ENCODE peak calls at places on chromosomes 6 and 20, in seven cellular contexts. G is caudate nucleus, Z is iPS-NIHi11, K is heart right ventricle, X is NCI-H345, Q is NCI-H460, J is MCF 10A. T is an unnamed sample.

GRCh38 chr20:41483553-41483930 is 116.9 kb upstream of the EMILIN3 start:
- DNase-seq in X (no peak), Z (no peak), K (no peak), G (no peak), Q (no peak), J (no peak), T (no peak)

GRCh38 chr6:25056130-25056529 is 120.4 kb upstream of the RIPOR2 start:
- DNase-seq in Z (no peak), G (no peak), K (no peak), X (no peak), J (no peak), Q (no peak), T (no peak)

GRCh38 chr20:19223640-19224039 is 11.2 kb downstream of the SLC24A3 start:
- DNase-seq in Q (no peak), Z (no peak), J (no peak), G (no peak), X (no peak), K (no peak), T (no peak)

GRCh38 chr6:52846002-52846401 is 5.4 kb upstream of the GSTA5 start:
- DNase-seq in K (no peak), G (no peak), Q (no peak), Z (no peak), X (no peak), J (no peak), T (no peak)

GRCh38 chr20:50387218-50387995 is 122.8 kb upstream of the PTPN1 start:
- DNase-seq in K (no peak), J (no peak), X (no peak), Z (no peak), G (no peak), Q (no peak), T (no peak)

GRCh38 chr6:68046756-68047155 is 588.3 kb upstream of the ADGRB3 start:
- DNase-seq in J (no peak), X (no peak), Z (no peak), K (no peak), G (no peak), Q (no peak), T (no peak)

GRCh38 chr6:70673601-70674000 is 5.9 kb downstream of the SMAP1 start:
- DNase-seq in Z (no peak), G (no peak), K (no peak), X (no peak), Q (no peak), J (no peak), T (no peak)

GRCh38 chr6:7124114-7124513 is 16.4 kb downstream of the RREB1 start:
- DNase-seq in G (no peak), Q (no peak), J (no peak), X (no peak), K (no peak), Z (no peak), T (no peak)

GRCh38 chr6:131694832-131695426 is 6.3 kb downstream of the OR2A4 start:
- DNase-seq in X (peak; percentile 51), Z (peak; percentile 84), G (peak; percentile 3), Q (peak; percentile 52), K (peak; percentile 54), J (peak; percentile 78), T (peak; percentile 20)

GRCh38 chr6:43268782-43269272 is 25.5 kb downstream of the TTBK1 start:
- DNase-seq in K (no peak), G (no peak), J (no peak), X (no peak), Q (no peak), Z (no peak), T (no peak)

GRCh38 chr20:44112889-44113641 is 73.9 kb downstream of the JPH2 start:
- DNase-seq in G (no peak), J (no peak), X (no peak), K (no peak), Z (no peak), Q (no peak), T (no peak)

GRCh38 chr6:31769684-31770371 is 7.3 kb downstream of the VWA7 start:
- DNase-seq in G (no peak), Z (peak; percentile 93), J (peak; percentile 74), K (peak; percentile 62), X (peak; percentile 47), Q (peak; percentile 51), T (peak; percentile 70)

GRCh38 chr20:39036851-39037250 is 74.7 kb downstream of the DHX35 start:
- DNase-seq in J (no peak), G (no peak), X (no peak), Q (no peak), K (no peak), Z (no peak), T (no peak)

GRCh38 chr6:75488026-75488425 is 5.6 kb downstream of the FILIP1 start:
- DNase-seq in J (peak; percentile 13), Q (no peak), G (no peak), X (no peak), Z (no peak), K (no peak), T (no peak)

GRCh38 chr6:104669483-104669882 is 190.2 kb downstream of the HACE1 start:
- DNase-seq in J (no peak), X (no peak), Z (no peak), G (no peak), Q (no peak), K (no peak), T (no peak)

T was measured in left ventricle myocardium inferior.